ENCODE peak calls at places on chromosome 5, in six cellular contexts. Z, O, U, D, R and M are unnamed samples.

GRCh38 chr5:120055858-120056257 is 408.2 kb upstream of the PRR16 start:
- DNase-seq in Z (peak), O (peak), U (no peak), D (no peak), R (no peak), M (peak)

GRCh38 chr5:1945606-1946005 is 62.9 kb upstream of the IRX4 start:
- DNase-seq in Z (no peak), O (no peak), U (no peak), D (no peak), R (no peak), M (no peak)

GRCh38 chr5:128413356-128413755 is 124.7 kb downstream of the FBN2 start:
- DNase-seq in Z (no peak), O (no peak), U (no peak), D (no peak), R (no peak), M (peak)

GRCh38 chr5:73321757-73322452 is 126.7 kb downstream of the FOXD1 start:
- DNase-seq in Z (no peak), O (peak), U (no peak), D (no peak), R (peak), M (peak)

GRCh38 chr5:95842955-95843544 is 20.5 kb upstream of the GLRX start:
- DNase-seq in Z (peak), O (peak), U (no peak), D (peak), R (no peak), M (peak)

GRCh38 chr5:137395011-137395755 is 103.9 kb downstream of the SPOCK1 start:
- DNase-seq in Z (no peak), O (peak), U (peak), D (no peak), R (peak), M (peak)

GRCh38 chr5:131104169-131104775 is 60.8 kb downstream of the HINT1 start:
- DNase-seq in Z (peak), O (no peak), U (no peak), D (no peak), R (no peak), M (no peak)

GRCh38 chr5:169788168-169788567 is 151.1 kb downstream of the DOCK2 start:
- DNase-seq in Z (no peak), O (peak), U (no peak), D (no peak), R (no peak), M (peak)

GRCh38 chr5:145072880-145073279 is 762.3 kb downstream of the PRELID2 start:
- DNase-seq in Z (no peak), O (no peak), U (no peak), D (no peak), R (no peak), M (no peak)

GRCh38 chr5:115170128-115170923 is 618 bp upstream of the TRIM36 start:
- DNase-seq in Z (no peak), O (peak), U (peak), D (peak), R (no peak), M (no peak)

GRCh38 chr5:130231786-130232185 is 327.5 kb downstream of the CHSY3 start:
- DNase-seq in Z (no peak), O (no peak), U (no peak), D (no peak), R (no peak), M (no peak)

GRCh38 chr5:410911-411517 is 32.0 kb upstream of the EXOC3 start:
- DNase-seq in Z (peak), O (no peak), U (no peak), D (no peak), R (no peak), M (no peak)

GRCh38 chr5:23024470-23024869 is 171.3 kb upstream of the CDH12 start:
- DNase-seq in Z (no peak), O (no peak), U (no peak), D (no peak), R (no peak), M (no peak)

GRCh38 chr5:119271758-119272730 is 83.8 kb upstream of the TNFAIP8 start:
- DNase-seq in Z (peak), O (peak), U (no peak), D (no peak), R (no peak), M (peak)

GRCh38 chr5:14357861-14358260 is 214.7 kb downstream of the TRIO start:
- DNase-seq in Z (no peak), O (no peak), U (peak), D (no peak), R (no peak), M (no peak)

GRCh38 chr5:149600932-149601331 is 19.6 kb downstream of the ARHGEF37 start:
- DNase-seq in Z (no peak), O (no peak), U (no peak), D (no peak), R (no peak), M (no peak)

GRCh38 chr5:154771383-154771901 is 16.3 kb downstream of the LARP1 start:
- DNase-seq in Z (no peak), O (peak), U (peak), D (no peak), R (no peak), M (peak)

GRCh38 chr5:67676863-67677262 is 480.3 kb upstream of the CD180 start:
- DNase-seq in Z (no peak), O (no peak), U (no peak), D (no peak), R (no peak), M (no peak)

GRCh38 chr5:59660737-59661136 is 232.8 kb downstream of the PDE4D start:
- DNase-seq in Z (peak), O (peak), U (peak), D (no peak), R (no peak), M (peak)

GRCh38 chr5:72587909-72588308 is 80.7 kb upstream of the ZNF366 start:
- DNase-seq in Z (peak), O (no peak), U (no peak), D (no peak), R (no peak), M (peak)

GRCh38 chr5:34656700-34657549 is 797 bp downstream of the RAI14 start:
- DNase-seq in Z (no peak), O (no peak), U (peak), D (peak), R (no peak), M (peak)

GRCh38 chr5:34586117-34586885 is 69.8 kb upstream of the RAI14 start:
- DNase-seq in Z (peak), O (peak), U (no peak), D (no peak), R (peak), M (peak)

GRCh38 chr5:153957205-153957604 is 81.5 kb downstream of the FAM114A2 start:
- DNase-seq in Z (no peak), O (no peak), U (no peak), D (no peak), R (no peak), M (no peak)

GRCh38 chr5:61784337-61784736 is 452.3 kb downstream of the ZSWIM6 start:
- DNase-seq in Z (no peak), O (peak), U (no peak), D (no peak), R (no peak), M (no peak)

GRCh38 chr5:151772029-151772867 is 494 bp downstream of the G3BP1 start:
- DNase-seq in Z (peak), O (no peak), U (peak), D (peak), R (no peak), M (peak)

GRCh38 chr5:79386679-79387078 is 127.3 kb downstream of the HOMER1 start:
- DNase-seq in Z (no peak), O (no peak), U (no peak), D (no peak), R (no peak), M (no peak)

GRCh38 chr5:39765381-39765780 is 340.6 kb upstream of the DAB2 start:
- DNase-seq in Z (no peak), O (peak), U (no peak), D (no peak), R (no peak), M (peak)

GRCh38 chr5:59049070-59049469 is 466.2 kb downstream of the RAB3C start:
- DNase-seq in Z (no peak), O (no peak), U (no peak), D (no peak), R (no peak), M (no peak)

GRCh38 chr5:132215329-132215728 is 12.3 kb downstream of the P4HA2 start:
- DNase-seq in Z (no peak), O (peak), U (peak), D (peak), R (no peak), M (peak)

GRCh38 chr5:146027746-146028145 is 77.6 kb downstream of the PLAC8L1 start:
- DNase-seq in Z (no peak), O (no peak), U (no peak), D (peak), R (no peak), M (no peak)

GRCh38 chr5:90987711-90988110 is 395.4 kb downstream of the ARRDC3 start:
- DNase-seq in Z (no peak), O (no peak), U (no peak), D (no peak), R (no peak), M (no peak)

GRCh38 chr5:72191404-72191803 is 84.1 kb downstream of the MAP1B start:
- DNase-seq in Z (no peak), O (peak), U (no peak), D (no peak), R (no peak), M (no peak)

GRCh38 chr5:38837416-38837815 is 8.4 kb upstream of the OSMR start:
- DNase-seq in Z (no peak), O (no peak), U (no peak), D (no peak), R (no peak), M (peak)

GRCh38 chr5:15526413-15526812 is 26.4 kb downstream of the FBXL7 start:
- DNase-seq in Z (no peak), O (no peak), U (peak), D (no peak), R (no peak), M (no peak)

GRCh38 chr5:72106922-72107873 is at the start of gene MAP1B:
- DNase-seq in Z (peak), O (peak), U (peak), D (peak), R (no peak), M (peak)

GRCh38 chr5:151213803-151214613 is 9.9 kb downstream of the CCDC69 start:
- DNase-seq in Z (peak), O (peak), U (no peak), D (peak), R (no peak), M (peak)

GRCh38 chr5:126462239-126463014 is 39.2 kb downstream of the GRAMD2B start:
- DNase-seq in Z (no peak), O (peak), U (no peak), D (no peak), R (no peak), M (peak)

GRCh38 chr5:8726383-8727036 is 819.4 kb downstream of the SEMA5A start:
- DNase-seq in Z (no peak), O (no peak), U (no peak), D (no peak), R (no peak), M (no peak)

GRCh38 chr5:147857302-147858129 is 21.0 kb upstream of the SCGB3A2 start:
- DNase-seq in Z (peak), O (peak), U (peak), D (peak), R (peak), M (peak)

GRCh38 chr5:177186645-177187044 is 53.1 kb downstream of the NSD1 start:
- DNase-seq in Z (no peak), O (no peak), U (no peak), D (no peak), R (no peak), M (no peak)

GRCh38 chr5:31068287-31068686 is 125.2 kb upstream of the CDH6 start:
- DNase-seq in Z (no peak), O (no peak), U (no peak), D (no peak), R (no peak), M (no peak)
- TF ChIP-seq CTCF in Z (no peak), O (no peak), U (no peak), D (no peak), R (no peak), M (no peak)

GRCh38 chr5:174736777-174737176 is 12.4 kb downstream of the MSX2 start:
- DNase-seq in Z (no peak), O (no peak), U (no peak), D (no peak), R (no peak), M (no peak)
- H3K4me3 ChIP-seq in Z (no peak), O (no peak), U (no peak), D (no peak), R (no peak), M (no peak)

DNA sequence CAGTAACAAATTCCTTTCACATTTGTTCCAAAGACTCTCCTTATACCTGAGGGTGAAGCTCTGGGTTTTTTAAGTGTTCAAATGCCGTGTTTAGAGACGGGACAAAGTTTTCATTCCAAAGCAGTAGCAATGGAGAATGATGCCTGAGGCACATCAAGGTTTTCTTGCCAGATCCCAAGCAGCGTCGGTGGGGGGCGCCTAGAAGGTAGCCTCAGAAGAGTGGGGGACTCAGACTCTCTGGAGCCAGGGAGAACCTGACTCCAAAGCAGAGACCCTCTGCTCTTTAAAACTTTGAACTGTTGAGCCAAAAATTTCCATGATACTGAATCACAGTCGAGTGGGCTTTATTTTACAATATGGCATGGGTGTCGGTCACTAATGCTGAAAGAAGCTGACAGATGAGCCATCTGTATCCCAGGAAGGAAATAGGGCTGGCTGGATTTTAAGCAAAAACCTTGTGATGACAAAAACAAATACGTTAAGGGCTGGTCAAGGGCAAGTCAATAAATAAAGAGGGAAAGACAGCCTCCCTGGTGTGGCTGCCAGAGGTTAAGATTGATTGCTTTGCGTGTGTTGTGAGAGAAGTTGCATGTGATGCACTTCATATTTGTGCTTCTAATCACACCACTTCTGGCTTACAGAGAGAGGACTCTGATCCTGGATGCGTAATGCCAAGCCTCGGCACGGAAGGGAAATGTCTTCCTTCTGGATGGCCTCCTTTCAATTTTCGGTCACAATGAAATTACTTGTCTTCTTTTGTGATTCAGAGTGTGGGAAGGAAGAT is 161.1 kb upstream of the EFNA5 start:
- DNase-seq in Z (no peak), O (peak), U (no peak), D (no peak), R (no peak), M (peak)
- TF ChIP-seq CTCF in Z (no peak), O (peak), U (no peak), D (no peak), R (no peak), M (no peak)

GRCh38 chr5:65986796-65987195 is 60.4 kb downstream of the ERBIN start:
- DNase-seq in Z (no peak), O (no peak), U (no peak), D (no peak), R (no peak), M (no peak)
- H3K4me3 ChIP-seq in Z (no peak), O (no peak), U (no peak), D (no peak), R (no peak), M (no peak)

GRCh38 chr5:43497311-43498104 is 13.8 kb upstream of the TMEM267 start:
- DNase-seq in Z (no peak), O (no peak), U (no peak), D (peak), R (no peak), M (no peak)
- TF ChIP-seq CTCF in Z (no peak), O (no peak), U (no peak), D (no peak), R (no peak), M (no peak)

GRCh38 chr5:107809201-107810034 is 138.7 kb upstream of the EFNA5 start:
- DNase-seq in Z (no peak), O (peak), U (no peak), D (no peak), R (no peak), M (no peak)
- H3K4me3 ChIP-seq in Z (no peak), O (no peak), U (no peak), D (no peak), R (no peak), M (no peak)

GRCh38 chr5:141343242-141343952 is at the start of gene PCDHGA3:
- DNase-seq in Z (peak), O (peak), U (no peak), D (no peak), R (no peak), M (peak)
- TF ChIP-seq CTCF in Z (peak), O (peak), U (peak), D (no peak), R (peak), M (peak)